ENCODE peak calls at places on chromosomes 12 and 14, in ten cellular contexts. C, G, S, V, J, Z, Y, I, U and W are unnamed samples.
A peak's percentile ranks its signal among the peaks of the same experiment; 100 is the strongest.

GRCh38 chr12:10385181-10385613 is 4.6 kb downstream of the KLRK1 start:
- DNase-seq in Y (no peak), G (peak; percentile 73), C (peak; percentile 81), V (no peak), S (peak; percentile 83), J (no peak), U (peak; percentile 93), Z (no peak), I (peak; percentile 73), W (no peak)

GRCh38 chr12:103901518-103902173 is 28.6 kb upstream of the HSP90B1 start:
- DNase-seq in G (no peak), J (no peak), V (no peak), Y (peak; percentile 92), Z (no peak), S (no peak), C (no peak), U (no peak), I (no peak), W (no peak)

GRCh38 chr14:73719791-73720190 is 5.6 kb upstream of the PNMA1 start:
- DNase-seq in Z (no peak), U (no peak), G (no peak), I (no peak), Y (no peak), J (no peak), C (peak; percentile 31), V (no peak), S (peak; percentile 0), W (no peak)

GRCh38 chr14:100275214-100275613 is 31.0 kb downstream of the SLC25A29 start:
- DNase-seq in G (no peak), U (no peak), J (peak; percentile 24), I (no peak), S (no peak), Z (no peak), Y (no peak), V (no peak), C (no peak), W (no peak)

GRCh38 chr12:48390026-48390425 is 39.3 kb upstream of the ZNF641 start:
- DNase-seq in Z (no peak), C (no peak), Y (no peak), J (no peak), U (no peak), S (no peak), G (no peak), V (no peak), I (no peak), W (no peak)

GRCh38 chr14:20757963-20758362 is 10.2 kb upstream of the EDDM3B start:
- DNase-seq in U (no peak), J (peak; percentile 51), G (no peak), I (no peak), C (no peak), S (no peak), V (no peak), Z (peak; percentile 71), Y (no peak), W (no peak)

GRCh38 chr12:15011162-15011561 is 38.3 kb downstream of the PDE6H start:
- DNase-seq in C (no peak), Z (peak; percentile 56), S (peak; percentile 29), V (no peak), U (no peak), I (peak; percentile 11), J (no peak), Y (peak; percentile 46), G (no peak), W (no peak)

GRCh38 chr12:122421263-122421814 is 1.1 kb downstream of the CLIP1 start:
- DNase-seq in S (peak; percentile 62), G (peak; percentile 75), J (no peak), U (peak; percentile 64), V (no peak), C (peak; percentile 47), Y (peak; percentile 14), Z (peak; percentile 64), I (peak; percentile 76), W (no peak)

GRCh38 chr12:68080577-68080976 is 79.0 kb downstream of the IFNG start:
- DNase-seq in G (no peak), I (no peak), V (no peak), U (no peak), J (no peak), C (no peak), Y (no peak), Z (no peak), S (no peak), W (no peak)

GRCh38 chr14:63454863-63455622 is 88.1 kb downstream of the PPP2R5E start:
- DNase-seq in I (peak; percentile 49), U (peak; percentile 51), G (no peak), Z (peak; percentile 66), Y (no peak), C (peak; percentile 54), S (peak; percentile 40), J (no peak), V (no peak), W (no peak)

GRCh38 chr12:6161124-6161882 is 36.8 kb upstream of the VWF start:
- DNase-seq in C (peak; percentile 92), I (peak; percentile 18), G (no peak), V (no peak), Y (no peak), S (no peak), Z (no peak), J (peak; percentile 88), U (peak; percentile 87), W (no peak)

GRCh38 chr12:7327913-7328312 is 24.0 kb downstream of the ACSM4 start:
- DNase-seq in C (no peak), S (no peak), G (no peak), J (no peak), Z (no peak), I (peak; percentile 4), V (no peak), U (no peak), Y (no peak), W (no peak)

GRCh38 chr12:68279227-68280054 is 26.0 kb upstream of the IL22 start:
- DNase-seq in V (no peak), J (peak; percentile 70), Y (no peak), Z (no peak), U (peak; percentile 45), S (no peak), I (no peak), C (peak; percentile 28), G (no peak), W (no peak)

GRCh38 chr14:28751467-28752058 is 15.0 kb upstream of the FOXG1 start:
- DNase-seq in C (peak; percentile 49), I (peak; percentile 73), V (peak; percentile 7), Z (peak; percentile 89), J (peak; percentile 50), G (peak; percentile 45), S (peak; percentile 81), Y (peak; percentile 50), U (peak; percentile 63), W (no peak)

GRCh38 chr12:116150452-116150851 is 127.0 kb downstream of the MED13L start:
- DNase-seq in Y (no peak), I (no peak), C (no peak), J (no peak), S (no peak), V (no peak), Z (no peak), U (no peak), G (no peak), W (no peak)
- H4K20me1 ChIP-seq in Y (peaks cover 22% of the 10 kb centered on the region), I (peaks cover 49% of the 10 kb centered on the region), C (peaks cover 86% of the 10 kb centered on the region), J (peaks cover 8% of the 10 kb centered on the region), S (peaks cover 58% of the 10 kb centered on the region), V (no peaks in the 10 kb centered on the region), Z (peaks cover 51% of the 10 kb centered on the region), U (peaks cover 15% of the 10 kb centered on the region), G (peaks cover 2% of the 10 kb centered on the region), W (peaks cover 6% of the 10 kb centered on the region)

GRCh38 chr14:56808314-56809201 is 1.7 kb downstream of the OTX2 start:
- DNase-seq in J (no peak), Z (no peak), C (no peak), Y (no peak), G (no peak), V (no peak), U (no peak), S (no peak), I (no peak), W (no peak)

GRCh38 chr14:56807586-56808168 is 2.6 kb downstream of the OTX2 start:
- DNase-seq in V (no peak), U (no peak), S (no peak), I (no peak), G (no peak), J (no peak), Y (peak; percentile 12), Z (no peak), C (no peak), W (no peak)

GRCh38 chr14:56805201-56805991 is 4.9 kb downstream of the OTX2 start:
- DNase-seq in Z (no peak), G (no peak), V (no peak), I (no peak), U (no peak), S (no peak), Y (no peak), C (no peak), J (no peak), W (no peak)

GRCh38 chr14:56803816-56804535 is 6.3 kb downstream of the OTX2 start:
- DNase-seq in J (no peak), C (no peak), I (no peak), S (no peak), Y (no peak), Z (no peak), U (no peak), G (no peak), V (no peak), W (no peak)

DNA sequence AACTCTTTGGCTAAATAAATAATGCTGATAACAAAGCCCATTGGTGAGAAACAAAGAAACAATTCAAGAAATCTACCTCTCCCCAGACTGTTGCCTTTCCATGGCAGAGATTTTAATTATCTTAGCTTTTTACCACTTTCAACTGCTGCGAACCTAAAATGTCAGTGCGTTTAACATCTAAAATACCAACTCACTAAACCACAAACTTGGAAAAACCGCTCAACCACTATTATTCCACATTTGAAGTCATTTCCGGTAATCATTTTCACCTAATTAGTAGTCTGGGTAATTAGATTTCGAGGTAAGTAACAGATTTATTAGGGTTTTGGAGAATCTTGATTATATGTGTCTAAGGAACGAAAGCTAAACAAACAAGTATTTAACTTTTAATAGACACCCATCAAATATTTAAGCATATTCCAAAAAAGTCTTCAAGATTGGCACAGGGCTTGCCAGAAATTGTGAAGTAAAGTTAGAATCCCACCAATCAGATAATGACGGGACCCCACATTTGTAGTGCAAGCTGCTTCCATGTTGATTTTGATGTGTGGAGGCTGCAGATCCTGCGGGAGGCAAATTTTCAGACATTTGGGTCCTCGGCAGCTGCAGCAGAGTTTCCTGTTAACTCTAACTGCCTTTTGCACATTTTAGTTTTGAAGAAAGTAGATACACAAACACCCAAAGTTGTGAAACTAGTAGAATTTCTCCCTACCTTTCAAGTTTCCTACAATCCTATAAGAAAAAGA is 4.1 kb downstream of the OTX2 start:
- DNase-seq in S (no peak), C (no peak), Z (no peak), J (no peak), G (no peak), V (no peak), Y (no peak), I (no peak), U (no peak), W (no peak)
- H3K9ac ChIP-seq in S (no peak overlapping the region), C (no peak overlapping the region), Z (no peak overlapping the region), J (no peak overlapping the region), G (no peak overlapping the region), V (no peak overlapping the region), Y (peak overlapping the region; percentile 47), I (no peak overlapping the region), U (no peak overlapping the region), W (no peak overlapping the region)

GRCh38 chr12:4169959-4170358 is 103.6 kb upstream of the CCND2 start:
- DNase-seq in C (no peak), I (no peak), Z (no peak), U (no peak), G (no peak), J (no peak), V (no peak), Y (no peak), S (no peak), W (no peak)
- H4K20me1 ChIP-seq in C (no peaks in the 10 kb centered on the region), I (no peaks in the 10 kb centered on the region), Z (no peaks in the 10 kb centered on the region), U (no peaks in the 10 kb centered on the region), G (no peaks in the 10 kb centered on the region), J (no peaks in the 10 kb centered on the region), V (no peaks in the 10 kb centered on the region), Y (no peaks in the 10 kb centered on the region), S (no peaks in the 10 kb centered on the region), W (no peaks in the 10 kb centered on the region)

GRCh38 chr12:52769354-52769753 is 7.8 kb downstream of the KRT76 start:
- DNase-seq in S (peak; percentile 19), U (no peak), I (no peak), Z (no peak), C (no peak), Y (no peak), G (no peak), J (no peak), V (no peak), W (no peak)
- H3K9ac ChIP-seq in S (no peak overlapping the region), U (no peak overlapping the region), I (no peak overlapping the region), Z (no peak overlapping the region), C (no peak overlapping the region), Y (no peak overlapping the region), G (no peak overlapping the region), J (no peak overlapping the region), V (no peak overlapping the region), W (no peak overlapping the region)